ENCODE peak calls at places on chromosomes 13 and 19, in eight cellular contexts. Q, U, D, Y, R, P, N and B are unnamed samples.

GRCh38 chr13:31172535-31172934 is 10.8 kb upstream of the HSPH1 start:
- DNase-seq in Q (no peak), U (no peak), D (no peak), Y (no peak), R (no peak), P (no peak), N (no peak), B (no peak)

GRCh38 chr19:56839665-56840451 is 668 bp downstream of the PEG3 start:
- DNase-seq in Q (peak; percentile 85), U (peak; percentile 78), D (peak; percentile 61), Y (peak; percentile 95), R (peak; percentile 94), P (no peak), N (peak; percentile 85), B (no peak)

GRCh38 chr13:113646921-113647340 is 11.1 kb downstream of the ATP4B start:
- DNase-seq in Q (peak; percentile 61), U (no peak), D (peak; percentile 22), Y (peak; percentile 76), R (peak; percentile 45), P (no peak), N (peak; percentile 74), B (no peak)

GRCh38 chr13:113216165-113217056 is 7.0 kb downstream of the CUL4A start:
- DNase-seq in Q (no peak), U (peak; percentile 26), D (peak; percentile 60), Y (no peak), R (no peak), P (no peak), N (peak; percentile 29), B (no peak)

GRCh38 chr13:113120300-113121182 is 2.1 kb upstream of the F10 start:
- DNase-seq in Q (no peak), U (no peak), D (peak; percentile 22), Y (peak; percentile 63), R (peak; percentile 43), P (no peak), N (no peak), B (no peak)

GRCh38 chr13:109243311-109243951 is 543.0 kb downstream of the IRS2 start:
- DNase-seq in Q (no peak), U (no peak), D (no peak), Y (no peak), R (no peak), P (no peak), N (no peak), B (no peak)

GRCh38 chr19:46931197-46931596 is 70.4 kb downstream of the ARHGAP35 start:
- DNase-seq in Q (no peak), U (no peak), D (no peak), Y (no peak), R (no peak), P (no peak), N (no peak), B (no peak)

GRCh38 chr19:3785464-3785937 is 680 bp downstream of the MATK start:
- DNase-seq in Q (no peak), U (no peak), D (no peak), Y (no peak), R (no peak), P (no peak), N (peak; percentile 77), B (no peak)

GRCh38 chr19:16436780-16437179 is 35.0 kb downstream of the EPS15L1 start:
- DNase-seq in Q (no peak), U (no peak), D (no peak), Y (no peak), R (no peak), P (no peak), N (no peak), B (no peak)

GRCh38 chr19:35959040-35959967 is 23.1 kb downstream of the LRFN3 start:
- DNase-seq in Q (peak; percentile 94), U (peak; percentile 56), D (peak; percentile 60), Y (no peak), R (no peak), P (no peak), N (peak; percentile 95), B (peak; percentile 53)

GRCh38 chr19:29836409-29836825 is 24.6 kb downstream of the CCNE1 start:
- DNase-seq in Q (no peak), U (no peak), D (no peak), Y (peak; percentile 23), R (no peak), P (no peak), N (no peak), B (peak; percentile 57)

GRCh38 chr13:74438911-74439310 is 304.7 kb upstream of the KLF12 start:
- DNase-seq in Q (no peak), U (no peak), D (no peak), Y (no peak), R (no peak), P (no peak), N (no peak), B (no peak)

GRCh38 chr13:65606622-65607021 is 1623.5 kb downstream of the PCDH9 start:
- DNase-seq in Q (no peak), U (no peak), D (no peak), Y (no peak), R (no peak), P (no peak), N (no peak), B (no peak)

GRCh38 chr19:58021541-58022282 is 12.1 kb upstream of the ZSCAN1 start:
- DNase-seq in Q (peak; percentile 49), U (peak; percentile 27), D (no peak), Y (no peak), R (peak; percentile 38), P (no peak), N (peak; percentile 35), B (no peak)

GRCh38 chr13:80463673-80464352 is 122.9 kb upstream of the SPRY2 start:
- DNase-seq in Q (no peak), U (no peak), D (no peak), Y (no peak), R (no peak), P (no peak), N (no peak), B (no peak)

GRCh38 chr13:72255908-72256307 is 388.9 kb upstream of the DACH1 start:
- DNase-seq in Q (no peak), U (peak; percentile 42), D (no peak), Y (no peak), R (no peak), P (peak; percentile 34), N (no peak), B (no peak)

GRCh38 chr13:23928985-23929384 is 31.7 kb upstream of the C1QTNF9B start:
- DNase-seq in Q (no peak), U (no peak), D (no peak), Y (no peak), R (no peak), P (no peak), N (no peak), B (no peak)

GRCh38 chr19:40177286-40178070 is 13.7 kb upstream of the MAP3K10 start:
- DNase-seq in Q (no peak), U (no peak), D (no peak), Y (no peak), R (no peak), P (no peak), N (no peak), B (no peak)

GRCh38 chr13:78022164-78022877 is 103.7 kb upstream of the EDNRB start:
- DNase-seq in Q (no peak), U (peak; percentile 17), D (peak; percentile 30), Y (no peak), R (no peak), P (no peak), N (peak; percentile 76), B (peak; percentile 17)

GRCh38 chr19:5138606-5139594 is 170.0 kb downstream of the KDM4B start:
- DNase-seq in Q (peak; percentile 50), U (peak; percentile 71), D (peak; percentile 56), Y (no peak), R (no peak), P (no peak), N (peak; percentile 94), B (peak; percentile 82)
- TF ChIP-seq POLR2AphosphoS5 in Q (no peak), U (no peak), D (no peak), Y (no peak), R (no peak), P (no peak), N (peak; percentile 84), B (peak; percentile 14)

GRCh38 chr19:18008814-18009213 is 844 bp downstream of the ARRDC2 start:
- DNase-seq in Q (no peak), U (no peak), D (no peak), Y (no peak), R (no peak), P (no peak), N (peak; percentile 79), B (no peak)
- TF ChIP-seq POLR2A in Q (no peak), U (no peak), D (no peak), Y (no peak), R (no peak), P (no peak), N (no peak), B (no peak)

DNA sequence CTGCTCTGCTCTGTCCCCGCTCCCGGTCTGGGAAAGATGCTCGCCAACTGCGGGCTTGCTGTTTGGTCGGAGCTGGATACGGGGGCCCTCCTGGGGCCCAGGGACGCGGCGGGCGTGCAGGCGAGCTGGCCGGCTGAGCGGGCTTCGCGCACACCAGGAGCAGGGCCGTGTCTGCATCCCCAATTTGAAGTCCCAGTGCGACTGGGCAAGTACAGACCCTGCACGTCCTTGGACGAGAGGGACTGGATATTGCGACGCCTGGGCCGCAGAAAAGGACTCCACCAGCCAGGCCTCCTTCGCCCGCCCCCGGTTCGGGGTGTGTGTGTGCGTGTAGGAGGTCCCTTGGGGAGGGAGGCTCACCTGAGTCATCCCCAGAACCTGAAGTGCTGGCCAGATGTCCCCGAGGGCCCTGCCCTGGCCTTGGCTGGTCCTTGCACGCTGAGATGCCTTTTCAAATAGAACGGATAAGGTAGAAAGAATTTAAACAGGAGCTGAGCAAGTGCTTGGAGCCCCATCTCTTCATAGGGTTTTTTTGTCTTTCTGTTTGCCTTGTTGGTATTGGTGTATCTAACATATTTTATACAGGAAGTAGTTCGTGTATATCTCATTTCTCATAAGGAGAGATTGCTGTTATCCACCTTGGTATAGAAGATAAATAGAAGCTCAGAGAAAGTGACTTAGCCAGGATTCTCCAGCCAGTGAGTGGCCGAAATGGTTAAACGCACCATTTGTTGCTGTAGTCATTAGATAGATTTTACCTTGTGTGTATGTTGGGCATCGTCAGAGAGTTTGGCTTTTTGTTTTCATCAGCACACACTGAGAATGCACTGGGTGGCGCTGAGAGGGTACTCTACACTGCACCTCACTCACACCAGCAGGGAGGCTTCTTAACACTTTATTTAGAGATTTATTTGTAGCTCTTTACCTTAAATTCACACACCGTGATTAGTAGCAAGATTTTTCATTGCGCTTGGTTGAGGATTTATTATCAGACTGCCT is 1.1 kb downstream of the NAXD start:
- DNase-seq in Q (no peak), U (peak; percentile 52), D (peak; percentile 55), Y (no peak), R (peak; percentile 78), P (no peak), N (peak; percentile 86), B (no peak)
- TF ChIP-seq POLR2AphosphoS5 in Q (peak; percentile 47), U (peak; percentile 6), D (no peak), Y (no peak), R (no peak), P (no peak), N (no peak), B (peak; percentile 65)

GRCh38 chr19:18389736-18390074 is 3.7 kb downstream of the GDF15 start:
- DNase-seq in Q (no peak), U (no peak), D (no peak), Y (no peak), R (no peak), P (no peak), N (no peak), B (no peak)
- TF ChIP-seq POLR2A in Q (no peak), U (no peak), D (no peak), Y (no peak), R (no peak), P (no peak), N (no peak), B (no peak)